ENCODE peak calls at places on chromosomes 5 and 9, in eight cellular contexts. One of them, this sample, is unnamed.

GRCh38 chr5:130268489-130268888 is 364.2 kb downstream of the CHSY3 start:
- DNase-seq in Caki2: no peak
- DNase-seq in NCI-H460: peak
- DNase-seq in MV-4-11: no peak
- DNase-seq in AG08395: no peak
- DNase-seq in dermis blood vessel endothelial cell: no peak
- DNase-seq in effector CD8-positive, alpha-beta T cell: no peak
- DNase-seq in Right ventricle myocardium superior: no peak
- DNase-seq in this sample: no peak

GRCh38 chr9:94919376-94920098 is 193.0 kb downstream of the AOPEP start:
- DNase-seq in Caki2: peak
- DNase-seq in Right ventricle myocardium superior: no peak
- DNase-seq in MV-4-11: no peak
- DNase-seq in dermis blood vessel endothelial cell: no peak
- DNase-seq in AG08395: no peak
- DNase-seq in NCI-H460: peak
- DNase-seq in effector CD8-positive, alpha-beta T cell: no peak
- DNase-seq in this sample: no peak

GRCh38 chr5:5432020-5432707 is 9.7 kb downstream of the ICE1 start:
- DNase-seq in dermis blood vessel endothelial cell: peak
- DNase-seq in NCI-H460: no peak
- DNase-seq in MV-4-11: peak
- DNase-seq in Caki2: no peak
- DNase-seq in effector CD8-positive, alpha-beta T cell: no peak
- DNase-seq in AG08395: peak
- DNase-seq in Right ventricle myocardium superior: no peak
- DNase-seq in this sample: no peak

GRCh38 chr9:20872340-20872977 is 159.0 kb downstream of the HACD4 start:
- DNase-seq in NCI-H460: no peak
- DNase-seq in Right ventricle myocardium superior: no peak
- DNase-seq in dermis blood vessel endothelial cell: no peak
- DNase-seq in effector CD8-positive, alpha-beta T cell: no peak
- DNase-seq in AG08395: peak
- DNase-seq in Caki2: no peak
- DNase-seq in MV-4-11: peak
- DNase-seq in this sample: peak

GRCh38 chr5:174722500-174722899 is 1.9 kb upstream of the MSX2 start:
- DNase-seq in dermis blood vessel endothelial cell: no peak
- DNase-seq in Caki2: no peak
- DNase-seq in effector CD8-positive, alpha-beta T cell: no peak
- DNase-seq in NCI-H460: no peak
- DNase-seq in MV-4-11: no peak
- DNase-seq in Right ventricle myocardium superior: no peak
- DNase-seq in AG08395: no peak
- DNase-seq in this sample: no peak

GRCh38 chr9:133826289-133827085 is 88.3 kb upstream of the SARDH start:
- DNase-seq in dermis blood vessel endothelial cell: no peak
- DNase-seq in Caki2: no peak
- DNase-seq in NCI-H460: no peak
- DNase-seq in AG08395: no peak
- DNase-seq in MV-4-11: no peak
- DNase-seq in Right ventricle myocardium superior: peak
- DNase-seq in effector CD8-positive, alpha-beta T cell: no peak
- DNase-seq in this sample: no peak

GRCh38 chr9:91164724-91165520 is 196.8 kb downstream of the AUH start:
- DNase-seq in Caki2: peak
- DNase-seq in dermis blood vessel endothelial cell: peak
- DNase-seq in MV-4-11: peak
- DNase-seq in effector CD8-positive, alpha-beta T cell: no peak
- DNase-seq in NCI-H460: peak
- DNase-seq in AG08395: peak
- DNase-seq in Right ventricle myocardium superior: peak
- DNase-seq in this sample: peak

GRCh38 chr5:107889387-107889786 is 218.7 kb upstream of the EFNA5 start:
- DNase-seq in Caki2: no peak
- DNase-seq in dermis blood vessel endothelial cell: peak
- DNase-seq in AG08395: no peak
- DNase-seq in effector CD8-positive, alpha-beta T cell: no peak
- DNase-seq in MV-4-11: no peak
- DNase-seq in Right ventricle myocardium superior: no peak
- DNase-seq in NCI-H460: no peak
- DNase-seq in this sample: no peak

GRCh38 chr5:32869216-32869615 is 158.1 kb downstream of the NPR3 start:
- DNase-seq in effector CD8-positive, alpha-beta T cell: no peak
- DNase-seq in MV-4-11: no peak
- DNase-seq in Caki2: no peak
- DNase-seq in Right ventricle myocardium superior: no peak
- DNase-seq in NCI-H460: no peak
- DNase-seq in dermis blood vessel endothelial cell: no peak
- DNase-seq in AG08395: peak
- DNase-seq in this sample: no peak

GRCh38 chr9:14769235-14769580 is 46.7 kb upstream of the CER1 start:
- DNase-seq in MV-4-11: peak
- DNase-seq in effector CD8-positive, alpha-beta T cell: no peak
- DNase-seq in AG08395: no peak
- DNase-seq in NCI-H460: peak
- DNase-seq in Caki2: no peak
- DNase-seq in dermis blood vessel endothelial cell: peak
- DNase-seq in Right ventricle myocardium superior: no peak
- DNase-seq in this sample: peak

GRCh38 chr5:129271309-129271708 is 176.8 kb downstream of the ISOC1 start:
- DNase-seq in dermis blood vessel endothelial cell: no peak
- DNase-seq in MV-4-11: no peak
- DNase-seq in effector CD8-positive, alpha-beta T cell: no peak
- DNase-seq in AG08395: no peak
- DNase-seq in NCI-H460: no peak
- DNase-seq in Right ventricle myocardium superior: no peak
- DNase-seq in Caki2: no peak
- DNase-seq in this sample: peak

GRCh38 chr5:74200560-74200959 is 440.0 kb downstream of the ENC1 start:
- DNase-seq in Caki2: no peak
- DNase-seq in dermis blood vessel endothelial cell: peak
- DNase-seq in effector CD8-positive, alpha-beta T cell: no peak
- DNase-seq in AG08395: no peak
- DNase-seq in NCI-H460: no peak
- DNase-seq in MV-4-11: no peak
- DNase-seq in Right ventricle myocardium superior: no peak
- DNase-seq in this sample: no peak

GRCh38 chr5:103444333-103445038 is 118.1 kb downstream of the NUDT12 start:
- DNase-seq in AG08395: no peak
- DNase-seq in effector CD8-positive, alpha-beta T cell: no peak
- DNase-seq in NCI-H460: no peak
- DNase-seq in MV-4-11: peak
- DNase-seq in Caki2: no peak
- DNase-seq in Right ventricle myocardium superior: no peak
- DNase-seq in dermis blood vessel endothelial cell: no peak
- DNase-seq in this sample: peak

GRCh38 chr9:83379045-83379444 is 159.2 kb downstream of the FRMD3 start:
- DNase-seq in Right ventricle myocardium superior: no peak
- DNase-seq in MV-4-11: no peak
- DNase-seq in dermis blood vessel endothelial cell: no peak
- DNase-seq in Caki2: no peak
- DNase-seq in effector CD8-positive, alpha-beta T cell: no peak
- DNase-seq in NCI-H460: no peak
- DNase-seq in AG08395: no peak
- DNase-seq in this sample: no peak

GRCh38 chr9:22469928-22470544 is 23.4 kb downstream of the DMRTA1 start:
- DNase-seq in effector CD8-positive, alpha-beta T cell: no peak
- DNase-seq in NCI-H460: peak
- DNase-seq in MV-4-11: peak
- DNase-seq in Caki2: peak
- DNase-seq in AG08395: peak
- DNase-seq in Right ventricle myocardium superior: no peak
- DNase-seq in dermis blood vessel endothelial cell: peak
- DNase-seq in this sample: peak

GRCh38 chr9:34334916-34335315 is 5.5 kb downstream of the NUDT2 start:
- DNase-seq in dermis blood vessel endothelial cell: no peak
- DNase-seq in Caki2: no peak
- DNase-seq in AG08395: no peak
- DNase-seq in NCI-H460: no peak
- DNase-seq in MV-4-11: no peak
- DNase-seq in effector CD8-positive, alpha-beta T cell: no peak
- DNase-seq in Right ventricle myocardium superior: no peak
- DNase-seq in this sample: no peak

GRCh38 chr5:31706186-31706585 is 67.3 kb downstream of the PDZD2 start:
- DNase-seq in Right ventricle myocardium superior: no peak
- DNase-seq in Caki2: no peak
- DNase-seq in MV-4-11: no peak
- DNase-seq in dermis blood vessel endothelial cell: no peak
- DNase-seq in AG08395: no peak
- DNase-seq in NCI-H460: no peak
- DNase-seq in effector CD8-positive, alpha-beta T cell: no peak
- DNase-seq in this sample: no peak

GRCh38 chr5:66454186-66455078 is 141.8 kb upstream of the MAST4 start:
- DNase-seq in MV-4-11: no peak
- DNase-seq in dermis blood vessel endothelial cell: peak
- DNase-seq in Right ventricle myocardium superior: no peak
- DNase-seq in AG08395: peak
- DNase-seq in Caki2: no peak
- DNase-seq in effector CD8-positive, alpha-beta T cell: no peak
- DNase-seq in NCI-H460: no peak
- DNase-seq in this sample: no peak

GRCh38 chr5:176915906-176916305 is 16.8 kb upstream of the HK3 start:
- DNase-seq in NCI-H460: no peak
- DNase-seq in Right ventricle myocardium superior: no peak
- DNase-seq in AG08395: no peak
- DNase-seq in Caki2: no peak
- DNase-seq in dermis blood vessel endothelial cell: no peak
- DNase-seq in effector CD8-positive, alpha-beta T cell: no peak
- DNase-seq in MV-4-11: no peak
- DNase-seq in this sample: no peak

GRCh38 chr5:102700126-102700851 is 54.8 kb upstream of the PAM start:
- DNase-seq in AG08395: peak
- DNase-seq in Right ventricle myocardium superior: no peak
- DNase-seq in dermis blood vessel endothelial cell: no peak
- DNase-seq in NCI-H460: no peak
- DNase-seq in effector CD8-positive, alpha-beta T cell: no peak
- DNase-seq in Caki2: no peak
- DNase-seq in MV-4-11: peak
- DNase-seq in this sample: no peak

GRCh38 chr5:178625679-178626483 is 969 bp downstream of the CLK4 start:
- DNase-seq in MV-4-11: peak
- DNase-seq in AG08395: peak
- DNase-seq in NCI-H460: no peak
- DNase-seq in dermis blood vessel endothelial cell: peak
- DNase-seq in effector CD8-positive, alpha-beta T cell: no peak
- DNase-seq in Right ventricle myocardium superior: no peak
- DNase-seq in Caki2: no peak
- DNase-seq in this sample: no peak

GRCh38 chr9:133199648-133200321 is 9.3 kb downstream of the OBP2B start:
- DNase-seq in dermis blood vessel endothelial cell: no peak
- DNase-seq in NCI-H460: no peak
- DNase-seq in Right ventricle myocardium superior: no peak
- DNase-seq in MV-4-11: no peak
- DNase-seq in AG08395: no peak
- DNase-seq in effector CD8-positive, alpha-beta T cell: no peak
- DNase-seq in Caki2: no peak
- DNase-seq in this sample: no peak

GRCh38 chr9:36135791-36136276 is 699 bp upstream of the GLIPR2 start:
- DNase-seq in dermis blood vessel endothelial cell: no peak
- DNase-seq in NCI-H460: no peak
- DNase-seq in Right ventricle myocardium superior: peak
- DNase-seq in Caki2: no peak
- DNase-seq in MV-4-11: no peak
- DNase-seq in AG08395: no peak
- DNase-seq in effector CD8-positive, alpha-beta T cell: no peak
- DNase-seq in this sample: no peak

GRCh38 chr5:87048156-87048555 is 219.5 kb upstream of the RASA1 start:
- DNase-seq in dermis blood vessel endothelial cell: peak
- DNase-seq in MV-4-11: no peak
- DNase-seq in Caki2: no peak
- DNase-seq in AG08395: no peak
- DNase-seq in NCI-H460: no peak
- DNase-seq in Right ventricle myocardium superior: no peak
- DNase-seq in effector CD8-positive, alpha-beta T cell: no peak
- DNase-seq in this sample: no peak

GRCh38 chr5:21709766-21710165 is 1143.4 kb downstream of the CDH12 start:
- DNase-seq in MV-4-11: no peak
- DNase-seq in Caki2: no peak
- DNase-seq in dermis blood vessel endothelial cell: no peak
- DNase-seq in AG08395: no peak
- DNase-seq in Right ventricle myocardium superior: no peak
- DNase-seq in NCI-H460: no peak
- DNase-seq in effector CD8-positive, alpha-beta T cell: no peak
- DNase-seq in this sample: peak

GRCh38 chr5:178675922-178676321 is 49.1 kb upstream of the CLK4 start:
- DNase-seq in effector CD8-positive, alpha-beta T cell: no peak
- DNase-seq in NCI-H460: no peak
- DNase-seq in Caki2: no peak
- DNase-seq in dermis blood vessel endothelial cell: no peak
- DNase-seq in AG08395: no peak
- DNase-seq in MV-4-11: no peak
- DNase-seq in Right ventricle myocardium superior: no peak
- DNase-seq in this sample: no peak

GRCh38 chr9:82423700-82424099 is 435.1 kb downstream of the SPATA31D1 start:
- DNase-seq in effector CD8-positive, alpha-beta T cell: no peak
- DNase-seq in Right ventricle myocardium superior: no peak
- DNase-seq in NCI-H460: no peak
- DNase-seq in Caki2: no peak
- DNase-seq in dermis blood vessel endothelial cell: no peak
- DNase-seq in AG08395: no peak
- DNase-seq in MV-4-11: no peak
- DNase-seq in this sample: no peak

GRCh38 chr9:131013771-131014676 is 5.0 kb downstream of the LAMC3 start:
- DNase-seq in AG08395: no peak
- DNase-seq in effector CD8-positive, alpha-beta T cell: no peak
- DNase-seq in NCI-H460: no peak
- DNase-seq in MV-4-11: no peak
- DNase-seq in Caki2: no peak
- DNase-seq in Right ventricle myocardium superior: peak
- DNase-seq in dermis blood vessel endothelial cell: no peak
- DNase-seq in this sample: no peak

GRCh38 chr9:32955655-32956478 is 45.6 kb downstream of the APTX start:
- DNase-seq in NCI-H460: no peak
- DNase-seq in Right ventricle myocardium superior: no peak
- DNase-seq in effector CD8-positive, alpha-beta T cell: no peak
- DNase-seq in dermis blood vessel endothelial cell: peak
- DNase-seq in MV-4-11: no peak
- DNase-seq in AG08395: no peak
- DNase-seq in Caki2: no peak
- DNase-seq in this sample: no peak

GRCh38 chr5:366541-367357 is 45.2 kb downstream of the AHRR start:
- DNase-seq in NCI-H460: no peak
- DNase-seq in MV-4-11: peak
- DNase-seq in Right ventricle myocardium superior: no peak
- DNase-seq in Caki2: no peak
- DNase-seq in AG08395: no peak
- DNase-seq in effector CD8-positive, alpha-beta T cell: no peak
- DNase-seq in dermis blood vessel endothelial cell: no peak
- DNase-seq in this sample: peak